ENCODE peak calls at places on chromosomes 1 and 21, in five cellular contexts. One of them, this sample, is unnamed.

GRCh38 chr1:27600500-27601175 is 3.3 kb downstream of the AHDC1 start:
- DNase-seq in ACHN: peak; percentile 19
- DNase-seq in HTR-8/SVneo: no peak
- DNase-seq in CD4-positive, CD25-positive, alpha-beta regulatory T cell: no peak
- DNase-seq in NK-92 treated with Interleukin-12 subunit alpha and Interleukin-12 subunit beta, amount 100 ng/mL, for 24 hours: no peak
- DNase-seq in this sample: peak; percentile 19

GRCh38 chr1:205703072-205703471 is 22.8 kb upstream of the SLC45A3 start:
- DNase-seq in ACHN: no peak
- DNase-seq in HTR-8/SVneo: no peak
- DNase-seq in CD4-positive, CD25-positive, alpha-beta regulatory T cell: no peak
- DNase-seq in NK-92 treated with Interleukin-12 subunit alpha and Interleukin-12 subunit beta, amount 100 ng/mL, for 24 hours: no peak
- DNase-seq in this sample: peak; percentile 26

GRCh38 chr21:42003051-42003461 is 7.1 kb downstream of the ZBTB21 start:
- DNase-seq in ACHN: no peak
- DNase-seq in HTR-8/SVneo: no peak
- DNase-seq in CD4-positive, CD25-positive, alpha-beta regulatory T cell: no peak
- DNase-seq in NK-92 treated with Interleukin-12 subunit alpha and Interleukin-12 subunit beta, amount 100 ng/mL, for 24 hours: no peak
- DNase-seq in this sample: no peak

GRCh38 chr1:11650331-11650991 is 3.8 kb downstream of the FBXO2 start:
- DNase-seq in ACHN: no peak
- DNase-seq in HTR-8/SVneo: no peak
- DNase-seq in CD4-positive, CD25-positive, alpha-beta regulatory T cell: peak; percentile 61
- DNase-seq in NK-92 treated with Interleukin-12 subunit alpha and Interleukin-12 subunit beta, amount 100 ng/mL, for 24 hours: peak; percentile 97
- DNase-seq in this sample: no peak

GRCh38 chr1:25971044-25971881 is 26.6 kb downstream of the PAFAH2 start:
- DNase-seq in ACHN: no peak
- DNase-seq in HTR-8/SVneo: no peak
- DNase-seq in CD4-positive, CD25-positive, alpha-beta regulatory T cell: no peak
- DNase-seq in NK-92 treated with Interleukin-12 subunit alpha and Interleukin-12 subunit beta, amount 100 ng/mL, for 24 hours: no peak
- DNase-seq in this sample: no peak

GRCh38 chr1:51559501-51559900 is 40.4 kb upstream of the EPS15 start:
- DNase-seq in ACHN: no peak
- DNase-seq in HTR-8/SVneo: no peak
- DNase-seq in CD4-positive, CD25-positive, alpha-beta regulatory T cell: no peak
- DNase-seq in NK-92 treated with Interleukin-12 subunit alpha and Interleukin-12 subunit beta, amount 100 ng/mL, for 24 hours: no peak
- DNase-seq in this sample: no peak

GRCh38 chr1:209570757-209571156 is 12.8 kb upstream of the CAMK1G start:
- DNase-seq in ACHN: no peak
- DNase-seq in HTR-8/SVneo: no peak
- DNase-seq in CD4-positive, CD25-positive, alpha-beta regulatory T cell: no peak
- DNase-seq in NK-92 treated with Interleukin-12 subunit alpha and Interleukin-12 subunit beta, amount 100 ng/mL, for 24 hours: no peak
- DNase-seq in this sample: no peak

GRCh38 chr1:97573560-97573959 is 347.3 kb downstream of the DPYD start:
- DNase-seq in ACHN: no peak
- DNase-seq in HTR-8/SVneo: no peak
- DNase-seq in CD4-positive, CD25-positive, alpha-beta regulatory T cell: no peak
- DNase-seq in NK-92 treated with Interleukin-12 subunit alpha and Interleukin-12 subunit beta, amount 100 ng/mL, for 24 hours: no peak
- DNase-seq in this sample: no peak

GRCh38 chr1:159088050-159088449 is 11.5 kb upstream of the AIM2 start:
- DNase-seq in ACHN: no peak
- DNase-seq in HTR-8/SVneo: no peak
- DNase-seq in CD4-positive, CD25-positive, alpha-beta regulatory T cell: no peak
- DNase-seq in NK-92 treated with Interleukin-12 subunit alpha and Interleukin-12 subunit beta, amount 100 ng/mL, for 24 hours: no peak
- DNase-seq in this sample: no peak

GRCh38 chr1:93615201-93616150 is 66.2 kb downstream of the BCAR3 start:
- DNase-seq in ACHN: peak; percentile 54
- DNase-seq in HTR-8/SVneo: peak; percentile 35
- DNase-seq in CD4-positive, CD25-positive, alpha-beta regulatory T cell: no peak
- DNase-seq in NK-92 treated with Interleukin-12 subunit alpha and Interleukin-12 subunit beta, amount 100 ng/mL, for 24 hours: peak; percentile 19
- DNase-seq in this sample: no peak

This sample was measured in DMS79 treated with DMSO at 0.1 percent for 48 hours.